ENCODE peak calls at places on chromosomes 12 and 14, in six cellular contexts. G is heart right ventricle; E is psoas muscle; K is CD8-positive, alpha-beta T cell; N is GM23338; W is tibial nerve. T is an unnamed sample.

GRCh38 chr12:132362966-132363660 is 33.7 kb upstream of the GALNT9 start:
- DNase-seq in G (no peak), K (no peak), N (no peak), E (no peak), W (no peak), T (no peak)

GRCh38 chr14:22822017-22822618 is 6.9 kb upstream of the SLC7A7 start:
- DNase-seq in W (no peak), N (peak), K (no peak), G (no peak), E (no peak), T (no peak)

GRCh38 chr12:49866859-49867579 is 24.1 kb upstream of the BCDIN3D start:
- DNase-seq in W (peak), K (peak), E (peak), N (peak), G (peak), T (peak)

GRCh38 chr14:99389171-99389826 is 91.4 kb downstream of the SETD3 start:
- DNase-seq in E (peak), K (peak), G (peak), W (no peak), N (peak), T (no peak)

GRCh38 chr12:93032748-93033147 is 103.7 kb upstream of the EEA1 start:
- DNase-seq in G (no peak), K (no peak), N (no peak), E (no peak), W (no peak), T (no peak)

GRCh38 chr12:87661770-87662402 is 367.3 kb downstream of the C12orf50 start:
- DNase-seq in K (no peak), N (no peak), W (no peak), G (no peak), E (no peak), T (no peak)

GRCh38 chr14:99681101-99681831 is 2.8 kb upstream of the CYP46A1 start:
- DNase-seq in G (no peak), K (no peak), N (no peak), E (no peak), W (no peak), T (no peak)

GRCh38 chr14:35818346-35819115 is 7.6 kb upstream of the BRMS1L start:
- DNase-seq in G (peak), N (peak), K (no peak), E (no peak), W (no peak), T (peak)

GRCh38 chr12:114440450-114441383 is 34.8 kb upstream of the TBX5 start:
- DNase-seq in G (no peak), W (no peak), E (no peak), K (no peak), N (peak), T (no peak)

GRCh38 chr12:45416161-45416560 is 200.3 kb downstream of the ANO6 start:
- DNase-seq in K (no peak), G (no peak), W (no peak), N (no peak), E (no peak), T (no peak)

GRCh38 chr12:105738036-105738435 is 400.7 kb downstream of the NUAK1 start:
- DNase-seq in K (no peak), E (peak), N (no peak), G (peak), W (no peak), T (no peak)

GRCh38 chr12:124169577-124169976 is 125.3 kb upstream of the RFLNA start:
- DNase-seq in W (no peak), N (no peak), K (no peak), G (no peak), E (no peak), T (no peak)

GRCh38 chr14:23101986-23102625 is 2.7 kb downstream of the CIROP start:
- DNase-seq in E (no peak), N (no peak), K (no peak), W (no peak), G (no peak), T (no peak)

GRCh38 chr14:75298187-75298985 is 19.8 kb downstream of the FOS start:
- DNase-seq in G (no peak), W (peak), E (peak), N (no peak), K (no peak), T (no peak)

GRCh38 chr14:52342849-52343606 is 28.9 kb downstream of the PTGER2 start:
- DNase-seq in K (no peak), G (no peak), W (no peak), N (no peak), E (no peak), T (no peak)

GRCh38 chr14:74649673-74650072 is 37.6 kb upstream of the LTBP2 start:
- DNase-seq in N (no peak), K (no peak), G (no peak), W (no peak), E (no peak), T (no peak)

GRCh38 chr12:46617167-46617566 is 208.6 kb downstream of the SLC38A4 start:
- DNase-seq in W (no peak), K (no peak), G (peak), N (no peak), E (peak), T (no peak)

GRCh38 chr12:121803861-121804416 is at the start of gene SETD1B:
- DNase-seq in N (peak), K (peak), E (peak), W (no peak), G (peak), T (no peak)

GRCh38 chr12:90794212-90794611 is 160.8 kb downstream of the CCER1 start:
- DNase-seq in E (no peak), W (no peak), G (no peak), N (no peak), K (no peak), T (no peak)

GRCh38 chr12:539540-540310 is 80.0 kb downstream of the B4GALNT3 start:
- DNase-seq in K (no peak), G (no peak), N (no peak), E (no peak), W (no peak), T (no peak)

GRCh38 chr14:104230119-104230885 is 91.9 kb downstream of the KIF26A start:
- DNase-seq in W (no peak), N (no peak), E (no peak), G (no peak), K (no peak), T (no peak)

GRCh38 chr12:86249856-86250255 is 6.3 kb downstream of the MGAT4C start:
- DNase-seq in W (no peak), N (no peak), G (no peak), E (no peak), K (no peak), T (peak)

GRCh38 chr14:72850360-72850759 is 43.5 kb downstream of the DPF3 start:
- DNase-seq in N (no peak), K (no peak), W (no peak), E (no peak), G (no peak), T (no peak)

GRCh38 chr14:104290756-104291122 is 152.4 kb downstream of the KIF26A start:
- DNase-seq in G (no peak), K (no peak), E (no peak), N (no peak), W (peak), T (no peak)

GRCh38 chr14:24246765-24247212 is 4.4 kb upstream of the TINF2 start:
- DNase-seq in N (no peak), G (no peak), E (no peak), K (no peak), W (no peak), T (no peak)

GRCh38 chr12:130764475-130765185 is 48.5 kb upstream of the RIMBP2 start:
- DNase-seq in N (no peak), K (no peak), G (no peak), W (no peak), E (no peak), T (peak)

GRCh38 chr12:119208626-119209061 is 29.9 kb downstream of the HSPB8 start:
- DNase-seq in W (peak), G (peak), K (no peak), N (peak), E (peak), T (no peak)

GRCh38 chr12:80778005-80778541 is 61.4 kb downstream of the MYF5 start:
- DNase-seq in E (peak), W (peak), G (peak), N (no peak), K (no peak), T (peak)

GRCh38 chr14:77181603-77182437 is at the start of gene TMEM63C:
- DNase-seq in E (no peak), K (peak), N (peak), G (no peak), W (no peak), T (no peak)

GRCh38 chr14:94823556-94824341 is 53.8 kb upstream of the GSC start:
- DNase-seq in E (no peak), W (no peak), G (no peak), N (peak), K (no peak), T (no peak)

GRCh38 chr14:52313903-52314481 is at the start of gene PTGER2:
- DNase-seq in E (peak), G (peak), N (peak), W (peak), K (peak), T (no peak)

GRCh38 chr12:93461503-93461902 is 5.8 kb upstream of the MRPL42 start:
- DNase-seq in G (no peak), K (no peak), W (no peak), N (no peak), E (no peak), T (no peak)

GRCh38 chr12:49783917-49784676 is 42.7 kb downstream of the TMBIM6 start:
- DNase-seq in G (no peak), N (no peak), K (no peak), W (no peak), E (no peak), T (peak)

GRCh38 chr12:128693115-128693514 is 130.6 kb downstream of the SLC15A4 start:
- DNase-seq in N (no peak), G (no peak), E (no peak), K (no peak), W (no peak), T (no peak)

GRCh38 chr14:31307198-31307597 is 99.6 kb upstream of the HECTD1 start:
- DNase-seq in G (no peak), K (no peak), E (no peak), W (no peak), N (no peak), T (no peak)

GRCh38 chr12:47218191-47218654 is 138.5 kb upstream of the AMIGO2 start:
- DNase-seq in E (no peak), K (peak), W (no peak), G (no peak), N (no peak), T (no peak)

GRCh38 chr12:113157218-113157859 is 7.8 kb downstream of the CFAP73 start:
- DNase-seq in W (no peak), N (no peak), E (no peak), G (no peak), K (no peak), T (no peak)

GRCh38 chr12:116534341-116535121 is 24.6 kb upstream of the MAP1LC3B2 start:
- DNase-seq in W (no peak), G (no peak), E (no peak), K (no peak), N (peak), T (no peak)
- H3K4me3 ChIP-seq in W (peak), G (peak), E (peak), K (peak), N (peak), T (peak)

DNA sequence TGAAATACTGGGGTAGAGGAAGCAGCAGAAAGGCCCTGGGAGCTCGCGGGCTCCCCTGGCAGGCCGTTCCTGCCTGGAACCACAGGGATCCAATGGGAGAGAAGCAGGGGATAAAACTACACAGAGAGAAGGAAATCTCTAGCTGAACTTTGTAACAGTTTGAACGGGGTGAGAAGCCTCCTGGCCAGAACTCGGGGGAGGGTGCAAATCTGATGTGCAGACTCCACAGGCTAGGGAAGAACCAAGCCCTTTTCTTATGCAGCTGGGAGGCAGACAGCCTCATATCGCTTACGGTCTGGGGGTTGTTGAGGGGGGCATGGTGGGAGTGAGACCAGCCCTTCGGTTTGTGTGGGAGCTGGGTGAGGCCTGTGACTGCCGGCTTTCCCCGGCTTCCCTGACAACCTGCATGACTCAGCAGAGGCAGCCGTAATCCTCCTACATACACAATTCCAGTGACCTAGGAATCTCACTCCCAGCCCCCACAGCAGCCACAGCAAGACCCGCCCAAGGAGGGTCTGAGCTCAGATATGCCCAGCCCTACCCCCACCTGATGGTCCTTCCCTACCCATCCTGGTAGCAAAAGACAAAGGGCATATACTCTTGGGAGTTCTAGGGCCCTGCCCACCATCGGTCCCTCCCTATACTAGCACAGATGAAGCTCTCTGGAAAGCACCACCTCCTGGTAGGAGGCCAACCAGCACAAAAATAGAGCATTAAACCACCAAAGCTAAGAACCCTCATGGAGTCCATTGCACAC is 143.0 kb downstream of the TMTC1 start:
- DNase-seq in E (peak), G (peak), N (peak), W (no peak), K (no peak), T (no peak)
- TF ChIP-seq CTCF in E (no peak), G (peak), N (no peak), W (no peak), K (no peak), T (no peak)

GRCh38 chr12:5101686-5102085 is 58.0 kb downstream of the KCNA5 start:
- DNase-seq in E (no peak), N (no peak), W (no peak), K (no peak), G (no peak), T (no peak)
- H3K4me3 ChIP-seq in E (no peak), N (no peak), W (no peak), K (no peak), G (no peak), T (no peak)

GRCh38 chr12:106780010-106780625 is 5.6 kb downstream of the RIC8B start:
- DNase-seq in E (no peak), K (no peak), G (no peak), W (no peak), N (no peak), T (no peak)

GRCh38 chr12:106773945-106774807 is at the start of gene RIC8B:
- DNase-seq in K (peak), N (peak), W (peak), G (peak), E (peak), T (peak)

GRCh38 chr12:106773286-106773685 is 1.2 kb upstream of the RIC8B start:
- DNase-seq in E (no peak), G (no peak), N (peak), W (no peak), K (no peak), T (no peak)

GRCh38 chr12:106774808-106775524 is 484 bp downstream of the RIC8B start:
- DNase-seq in N (no peak), G (no peak), K (peak), W (no peak), E (no peak), T (no peak)

DNA sequence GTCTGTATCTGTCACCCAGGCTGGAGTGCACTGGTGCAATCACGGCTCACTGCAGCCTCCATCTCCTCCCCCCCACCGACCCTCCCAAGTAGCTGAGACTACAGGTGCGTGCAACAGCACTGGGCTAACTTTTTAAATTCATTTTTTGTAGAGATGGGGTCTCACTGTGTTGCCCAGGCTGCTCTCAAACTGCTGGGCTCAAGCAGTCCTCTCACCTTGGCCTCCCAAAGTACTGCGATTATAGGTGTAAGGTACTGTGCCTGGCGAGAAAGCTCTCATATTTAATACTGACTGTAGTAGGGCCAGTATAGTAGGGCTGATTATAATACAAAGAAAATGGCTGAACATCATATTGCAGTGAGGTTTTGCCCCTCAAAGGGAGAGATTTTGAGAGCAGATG is 2.4 kb downstream of the RIC8B start:
- DNase-seq in W (no peak), G (no peak), K (no peak), N (no peak), E (no peak), T (no peak)
- TF ChIP-seq CTCF in W (no peak), G (no peak), K (no peak), N (no peak), E (no peak), T (no peak)

GRCh38 chr12:57152408-57153038 is 5.1 kb upstream of the LRP1-AS start:
- DNase-seq in E (no peak), W (peak), K (no peak), N (no peak), G (no peak), T (peak)
- H3K4me3 ChIP-seq in E (no peak), W (no peak), K (no peak), N (no peak), G (no peak), T (no peak)

DNA sequence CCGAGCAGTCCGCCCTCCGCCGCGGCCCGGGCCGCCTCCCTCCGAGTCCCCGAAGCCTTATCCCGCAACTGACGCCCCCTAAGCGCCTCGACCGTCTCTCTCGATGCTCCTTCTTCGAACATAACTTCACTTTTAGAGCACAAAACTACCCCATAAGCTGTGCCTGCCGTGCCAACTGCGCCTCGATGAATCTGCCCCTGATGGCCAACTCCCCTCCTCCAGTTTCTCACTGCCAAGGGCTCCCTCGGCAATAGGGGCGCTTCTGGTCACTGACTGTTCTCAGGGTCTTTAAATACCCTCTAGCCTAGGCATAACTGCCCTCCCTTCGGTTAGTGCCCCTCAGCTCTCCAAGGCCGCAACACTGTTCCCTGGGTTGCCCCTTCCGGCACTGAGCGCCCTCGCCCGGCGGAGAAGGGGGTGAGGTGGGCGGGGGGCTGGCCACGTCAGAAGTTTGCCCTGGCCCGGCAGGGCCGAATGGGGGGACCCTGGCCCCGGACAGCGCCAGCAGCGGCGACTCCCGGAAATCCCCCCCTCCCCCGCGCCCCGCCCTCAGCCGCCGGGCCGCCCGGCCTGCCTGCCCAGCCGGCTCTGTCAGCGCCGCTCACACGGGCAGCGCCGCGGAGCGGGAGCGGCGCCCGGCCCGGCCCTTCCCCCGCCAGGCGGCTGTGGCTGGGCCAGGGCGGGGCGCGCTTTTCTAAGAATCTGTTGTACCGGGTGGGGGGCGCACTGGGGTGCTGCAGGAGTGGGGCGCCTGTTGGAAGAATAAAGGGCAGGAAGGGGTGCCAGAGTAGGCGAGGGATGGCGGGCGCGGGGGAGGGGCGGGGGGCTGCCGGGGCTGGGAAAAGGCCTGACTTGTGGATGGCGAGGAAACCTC is 10.6 kb downstream of the RARG start:
- DNase-seq in E (peak), N (peak), G (peak), K (peak), W (peak), T (no peak)
- TF ChIP-seq CTCF in E (no peak), N (peak), G (peak), K (no peak), W (peak), T (no peak)

GRCh38 chr14:70045715-70046535 is 142.8 kb downstream of the SLC8A3 start:
- DNase-seq in E (peak), G (peak), K (no peak), W (no peak), N (peak), T (no peak)

GRCh38 chr14:70048313-70048654 is 140.5 kb downstream of the SLC8A3 start:
- DNase-seq in N (no peak), W (no peak), G (no peak), K (no peak), E (no peak), T (no peak)

GRCh38 chr14:70047598-70048312 is 141.0 kb downstream of the SLC8A3 start:
- DNase-seq in W (no peak), N (no peak), G (no peak), K (no peak), E (no peak), T (no peak)

GRCh38 chr14:70045296-70045695 is 143.5 kb downstream of the SLC8A3 start:
- DNase-seq in K (no peak), G (no peak), N (no peak), E (no peak), W (no peak), T (no peak)
- H3K4me3 ChIP-seq in K (no peak), G (no peak), N (no peak), E (no peak), W (no peak), T (no peak)

GRCh38 chr12:21775130-21775920 is 819 bp upstream of the KCNJ8 start:
- DNase-seq in E (no peak), G (no peak), N (peak), W (no peak), K (no peak), T (no peak)

GRCh38 chr12:21774358-21775129 is at the start of gene KCNJ8:
- DNase-seq in W (peak), G (peak), E (peak), N (peak), K (no peak), T (peak)

GRCh38 chr12:21773799-21774198 is 707 bp downstream of the KCNJ8 start:
- DNase-seq in W (no peak), K (no peak), G (no peak), N (peak), E (no peak), T (no peak)

GRCh38 chr12:21771311-21771710 is 3.2 kb downstream of the KCNJ8 start:
- DNase-seq in E (no peak), G (no peak), K (no peak), W (no peak), N (no peak), T (no peak)

GRCh38 chr12:21773263-21773741 is 1.2 kb downstream of the KCNJ8 start:
- DNase-seq in K (no peak), W (no peak), G (peak), N (peak), E (peak), T (no peak)
- TF ChIP-seq CTCF in K (no peak), W (no peak), G (peak), N (peak), E (no peak), T (peak)